ENCODE peak calls at places on chromosome 22, in four cellular contexts. Z is HEK293T, G is NCI-H774, W is A549. J is an unnamed sample.

GRCh38 chr22:50012201-50013181 is at the start of gene IL17REL:
- DNase-seq in Z (no peak), G (no peak), W (no peak), J (no peak)

GRCh38 chr22:44755956-44756361 is 3.6 kb downstream of the ARHGAP8 start:
- DNase-seq in Z (no peak), G (no peak), W (no peak), J (no peak)

GRCh38 chr22:37457093-37457893 is 28.9 kb downstream of the MFNG start:
- DNase-seq in Z (peak), G (no peak), W (peak), J (peak)

GRCh38 chr22:23122992-23123803 is 18.6 kb downstream of the RSPH14 start:
- DNase-seq in Z (no peak), G (no peak), W (no peak), J (no peak)

GRCh38 chr22:45717787-45718186 is 46.2 kb downstream of the ATXN10 start:
- DNase-seq in Z (no peak), G (no peak), W (no peak), J (no peak)

GRCh38 chr22:44347549-44347948 is 34.8 kb upstream of the SHISAL1 start:
- DNase-seq in Z (no peak), G (no peak), W (no peak), J (no peak)

GRCh38 chr22:32103648-32104326 is 55.3 kb downstream of the C22orf42 start:
- DNase-seq in Z (no peak), G (no peak), W (no peak), J (no peak)

GRCh38 chr22:35305525-35306070 is 5.9 kb downstream of the TOM1 start:
- DNase-seq in Z (no peak), G (no peak), W (no peak), J (no peak)

GRCh38 chr22:31526275-31526674 is 29.9 kb downstream of the SFI1 start:
- DNase-seq in Z (no peak), G (no peak), W (no peak), J (no peak)

GRCh38 chr22:20093437-20093836 is 13.4 kb downstream of the DGCR8 start:
- DNase-seq in Z (no peak), G (no peak), W (no peak), J (no peak)

GRCh38 chr22:49882519-49883293 is 29.1 kb downstream of the ZBED4 start:
- DNase-seq in Z (no peak), G (no peak), W (no peak), J (no peak)

GRCh38 chr22:27810566-27810965 is 9.0 kb upstream of the MN1 start:
- DNase-seq in Z (no peak), G (no peak), W (no peak), J (no peak)

GRCh38 chr22:46576556-46577351 is 39.3 kb upstream of the CELSR1 start:
- DNase-seq in Z (peak), G (peak), W (peak), J (no peak)

GRCh38 chr22:17888855-17889254 is 114.6 kb upstream of the BID start:
- DNase-seq in Z (peak), G (no peak), W (no peak), J (peak)

GRCh38 chr22:23256986-23257888 is 76.9 kb downstream of the BCR start:
- DNase-seq in Z (no peak), G (no peak), W (no peak), J (no peak)

GRCh38 chr22:17140826-17141771 is 18.0 kb downstream of the HDHD5 start:
- DNase-seq in Z (no peak), G (no peak), W (no peak), J (no peak)

GRCh38 chr22:25375683-25376082 is 156.2 kb downstream of the CRYBB2 start:
- DNase-seq in Z (no peak), G (no peak), W (no peak), J (no peak)

GRCh38 chr22:43239102-43239875 is 52.4 kb upstream of the TTLL12 start:
- DNase-seq in Z (no peak), G (no peak), W (no peak), J (no peak)

GRCh38 chr22:16953206-16954059 is 54.6 kb downstream of the GAB4 start:
- DNase-seq in Z (peak), G (no peak), W (no peak), J (no peak)

GRCh38 chr22:24875862-24876506 is 70.0 kb downstream of the SGSM1 start:
- DNase-seq in Z (peak), G (no peak), W (no peak), J (peak)

GRCh38 chr22:37676691-37677627 is 1.5 kb downstream of the LGALS1 start:
- DNase-seq in Z (peak), G (peak), W (no peak), J (peak)

GRCh38 chr22:23683545-23683944 is 7.3 kb upstream of the RGL4 start:
- DNase-seq in Z (no peak), G (no peak), W (no peak), J (no peak)

GRCh38 chr22:27466229-27466628 is 335.3 kb downstream of the MN1 start:
- DNase-seq in Z (no peak), G (no peak), W (no peak), J (no peak)

GRCh38 chr22:41857160-41857859 is 24.4 kb downstream of the SREBF2 start:
- DNase-seq in Z (peak), G (no peak), W (peak), J (peak)